ENCODE peak calls at places on chromosomes 2 and 18, in eight cellular contexts. R, W, P, I, K, E, H and J are unnamed samples.

GRCh38 chr2:235946590-235946989 is 221.6 kb downstream of the GBX2 start:
- DNase-seq in R (no peak), W (no peak), P (no peak), I (no peak), K (peak; percentile 46), E (no peak), H (no peak), J (no peak)

GRCh38 chr2:61229936-61230335 is 67.9 kb downstream of the C2orf74 start:
- DNase-seq in R (no peak), W (no peak), P (no peak), I (no peak), K (no peak), E (no peak), H (no peak), J (no peak)

GRCh38 chr18:61554117-61554776 is 221.0 kb downstream of the CDH20 start:
- DNase-seq in R (no peak), W (no peak), P (peak; percentile 14), I (no peak), K (no peak), E (no peak), H (no peak), J (peak; percentile 81)

GRCh38 chr2:171521361-171522056 is 765 bp upstream of the CYBRD1 start:
- DNase-seq in R (no peak), W (no peak), P (no peak), I (peak; percentile 8), K (no peak), E (no peak), H (no peak), J (no peak)

GRCh38 chr2:144325086-144325485 is 194.8 kb downstream of the ZEB2 start:
- DNase-seq in R (no peak), W (no peak), P (no peak), I (no peak), K (no peak), E (no peak), H (no peak), J (no peak)

GRCh38 chr2:157498501-157498900 is 54.6 kb upstream of the CYTIP start:
- DNase-seq in R (no peak), W (no peak), P (no peak), I (no peak), K (no peak), E (no peak), H (no peak), J (no peak)

GRCh38 chr18:58937204-58937603 is 72.5 kb downstream of the ZNF532 start:
- DNase-seq in R (no peak), W (no peak), P (no peak), I (peak; percentile 87), K (no peak), E (no peak), H (no peak), J (no peak)

GRCh38 chr2:43405829-43406228 is 179.4 kb upstream of the ZFP36L2 start:
- DNase-seq in R (no peak), W (no peak), P (no peak), I (no peak), K (no peak), E (no peak), H (no peak), J (no peak)

GRCh38 chr2:163341426-163341825 is 394.4 kb downstream of the FIGN start:
- DNase-seq in R (no peak), W (no peak), P (no peak), I (peak; percentile 71), K (no peak), E (no peak), H (no peak), J (no peak)

GRCh38 chr2:9646631-9647030 is 15.8 kb upstream of the YWHAQ start:
- DNase-seq in R (no peak), W (no peak), P (no peak), I (no peak), K (no peak), E (no peak), H (no peak), J (no peak)

GRCh38 chr2:181680937-181681811 is 857 bp upstream of the NEUROD1 start:
- DNase-seq in R (no peak), W (no peak), P (no peak), I (no peak), K (no peak), E (no peak), H (no peak), J (peak; percentile 48)

GRCh38 chr2:159256159-159256558 is 30.3 kb downstream of the WDSUB1 start:
- DNase-seq in R (no peak), W (no peak), P (no peak), I (peak; percentile 44), K (no peak), E (no peak), H (no peak), J (no peak)
- H3K4me3 ChIP-seq in R (no peak overlapping the region), W (no peak overlapping the region), P (no peak overlapping the region), I (no peak overlapping the region), K (no peak overlapping the region), E (no peak overlapping the region), H (no peak overlapping the region), J (no peak overlapping the region)

GRCh38 chr2:230790981-230791380 is 73.8 kb upstream of the ITM2C start:
- DNase-seq in R (no peak), W (no peak), P (no peak), I (no peak), K (no peak), E (no peak), H (no peak), J (no peak)

GRCh38 chr2:230795856-230796255 is 68.9 kb upstream of the ITM2C start:
- DNase-seq in R (no peak), W (peak; percentile 33), P (peak; percentile 37), I (no peak), K (peak; percentile 79), E (no peak), H (no peak), J (no peak)

GRCh38 chr2:230796280-230796862 is 68.4 kb upstream of the ITM2C start:
- DNase-seq in R (no peak), W (no peak), P (no peak), I (no peak), K (no peak), E (no peak), H (no peak), J (no peak)

GRCh38 chr2:230794472-230794871 is 70.3 kb upstream of the ITM2C start:
- DNase-seq in R (no peak), W (no peak), P (no peak), I (no peak), K (no peak), E (no peak), H (no peak), J (no peak)

GRCh38 chr2:230793573-230794359 is 71.0 kb upstream of the ITM2C start:
- DNase-seq in R (peak; percentile 69), W (peak; percentile 77), P (peak; percentile 80), I (peak; percentile 98), K (peak; percentile 92), E (peak; percentile 61), H (peak; percentile 56), J (peak; percentile 84)
- TF ChIP-seq POLR2A in R (no peak), W (no peak), P (peak; percentile 20), I (peak; percentile 46), K (no peak), E (peak; percentile 20), H (no peak), J (no peak)

GRCh38 chr2:98134601-98135000 is 47.6 kb downstream of the VWA3B start:
- DNase-seq in R (no peak), W (no peak), P (no peak), I (no peak), K (no peak), E (no peak), H (no peak), J (no peak)

GRCh38 chr2:98145070-98145469 is 58.1 kb downstream of the VWA3B start:
- DNase-seq in R (no peak), W (no peak), P (no peak), I (no peak), K (no peak), E (no peak), H (no peak), J (no peak)

GRCh38 chr2:98142106-98142815 is 55.3 kb downstream of the VWA3B start:
- DNase-seq in R (no peak), W (no peak), P (no peak), I (no peak), K (no peak), E (no peak), H (no peak), J (no peak)

GRCh38 chr2:98140210-98140609 is 53.2 kb downstream of the VWA3B start:
- DNase-seq in R (no peak), W (no peak), P (no peak), I (no peak), K (no peak), E (peak; percentile 20), H (peak; percentile 66), J (no peak)
- H3K4me3 ChIP-seq in R (no peak overlapping the region), W (no peak overlapping the region), P (no peak overlapping the region), I (no peak overlapping the region), K (no peak overlapping the region), E (no peak overlapping the region), H (no peak overlapping the region), J (no peak overlapping the region)

GRCh38 chr2:109173311-109174171 is 44.5 kb downstream of the SH3RF3 start:
- DNase-seq in R (no peak), W (peak; percentile 69), P (peak; percentile 62), I (peak; percentile 82), K (peak; percentile 91), E (peak; percentile 89), H (peak; percentile 69), J (peak; percentile 25)

GRCh38 chr2:109172556-109173105 is 43.6 kb downstream of the SH3RF3 start:
- DNase-seq in R (no peak), W (no peak), P (no peak), I (peak; percentile 50), K (no peak), E (no peak), H (no peak), J (no peak)

GRCh38 chr2:109170645-109171044 is 41.6 kb downstream of the SH3RF3 start:
- DNase-seq in R (no peak), W (no peak), P (no peak), I (no peak), K (no peak), E (no peak), H (no peak), J (no peak)

GRCh38 chr2:109174214-109174613 is 45.2 kb downstream of the SH3RF3 start:
- DNase-seq in R (no peak), W (no peak), P (no peak), I (peak; percentile 52), K (no peak), E (no peak), H (no peak), J (no peak)

GRCh38 chr2:109171444-109172334 is 42.7 kb downstream of the SH3RF3 start:
- DNase-seq in R (peak; percentile 16), W (peak; percentile 56), P (peak; percentile 39), I (peak; percentile 93), K (peak; percentile 93), E (peak; percentile 58), H (peak; percentile 61), J (peak; percentile 84)
- TF ChIP-seq POLR2A in R (no peak), W (no peak), P (no peak), I (no peak), K (no peak), E (no peak), H (no peak), J (no peak)